ENCODE peak calls at places on chromosome 18, in nine cellular contexts. Z, F, A, U, W, X, T, I and V are unnamed samples.

GRCh38 chr18:55419132-55419938 is 168.7 kb downstream of the TCF4 start:
- DNase-seq in X (no peak), I (no peak), A (no peak), U (no peak), T (no peak), Z (no peak), F (no peak), W (no peak), V (no peak)

GRCh38 chr18:3097082-3097481 is 84.1 kb upstream of the LPIN2 start:
- DNase-seq in W (no peak), I (no peak), T (no peak), A (no peak), U (no peak), Z (no peak), X (no peak), F (no peak), V (no peak)

GRCh38 chr18:48719988-48720654 is 181.3 kb downstream of the CTIF start:
- DNase-seq in U (no peak), X (no peak), T (no peak), W (no peak), F (peak), I (no peak), A (no peak), Z (no peak), V (no peak)

GRCh38 chr18:9629709-9630108 is 15.3 kb upstream of the PPP4R1 start:
- DNase-seq in A (no peak), Z (no peak), F (no peak), U (no peak), X (no peak), T (no peak), W (no peak), I (no peak), V (no peak)

GRCh38 chr18:63297678-63298392 is 21.7 kb downstream of the BCL2 start:
- DNase-seq in Z (no peak), W (no peak), I (no peak), X (no peak), A (no peak), U (no peak), F (no peak), T (no peak), V (no peak)

GRCh38 chr18:58758606-58759005 is 87.3 kb downstream of the MALT1 start:
- DNase-seq in A (no peak), T (no peak), I (no peak), F (no peak), W (no peak), U (no peak), Z (no peak), X (no peak), V (no peak)

GRCh38 chr18:29841631-29842030 is 1200.9 kb downstream of the DSC3 start:
- DNase-seq in Z (no peak), I (no peak), T (no peak), U (no peak), W (no peak), F (no peak), X (no peak), A (no peak), V (no peak)

GRCh38 chr18:32937007-32937540 is 164.3 kb upstream of the KLHL14 start:
- DNase-seq in F (no peak), Z (no peak), T (no peak), A (no peak), I (no peak), U (no peak), X (no peak), W (peak), V (no peak)

GRCh38 chr18:4639628-4640310 is 184.7 kb upstream of the DLGAP1 start:
- DNase-seq in Z (no peak), I (no peak), T (no peak), U (no peak), A (no peak), W (no peak), F (no peak), X (no peak), V (no peak)

GRCh38 chr18:46247938-46248337 is 143.8 kb downstream of the HAUS1 start:
- DNase-seq in Z (no peak), U (no peak), T (no peak), X (no peak), A (no peak), F (no peak), I (no peak), W (no peak), V (no peak)

GRCh38 chr18:46051731-46052461 is 20.2 kb downstream of the PSTPIP2 start:
- DNase-seq in F (peak), T (no peak), I (no peak), A (no peak), W (no peak), X (peak), Z (no peak), U (no peak), V (no peak)

GRCh38 chr18:64259871-64260270 is 111.0 kb upstream of the LINC00305 start:
- DNase-seq in Z (no peak), U (no peak), X (no peak), F (no peak), W (no peak), A (no peak), I (no peak), T (no peak), V (no peak)

GRCh38 chr18:457533-457932 is 43.0 kb downstream of the COLEC12 start:
- DNase-seq in I (no peak), Z (no peak), X (no peak), W (no peak), A (no peak), T (no peak), F (no peak), U (no peak), V (no peak)

GRCh38 chr18:31329787-31330438 is 12.0 kb downstream of the DSG1 start:
- DNase-seq in T (no peak), A (no peak), X (no peak), U (no peak), W (no peak), F (no peak), Z (no peak), I (no peak), V (no peak)

GRCh38 chr18:32920796-32921787 is 148.3 kb upstream of the KLHL14 start:
- DNase-seq in U (no peak), F (peak), Z (no peak), W (no peak), T (no peak), I (no peak), X (no peak), A (no peak), V (no peak)